ENCODE peak calls at places on chromosome 3, in four cellular contexts. W, H, D and T are unnamed samples.

GRCh38 chr3:149227591-149228268 is 6.1 kb upstream of the CP start:
- DNase-seq in H (no peak), D (no peak), W (no peak), T (no peak)

GRCh38 chr3:115040673-115041286 is 106.3 kb downstream of the ZBTB20 start:
- DNase-seq in D (peak; percentile 7), H (peak; percentile 3), W (peak; percentile 2), T (peak; percentile 18)

GRCh38 chr3:149277338-149277813 is 55.7 kb upstream of the CP start:
- DNase-seq in D (peak; percentile 64), W (peak; percentile 5), H (no peak), T (no peak)

GRCh38 chr3:189871384-189871783 is 240.2 kb downstream of the TP63 start:
- DNase-seq in D (no peak), H (no peak), W (no peak), T (no peak)

GRCh38 chr3:115141018-115141757 is 5.9 kb downstream of the ZBTB20 start:
- DNase-seq in W (no peak), H (no peak), D (no peak), T (no peak)

GRCh38 chr3:134369231-134369741 is 5.0 kb downstream of the AMOTL2 start:
- DNase-seq in D (no peak), W (no peak), H (no peak), T (no peak)

GRCh38 chr3:126343675-126344074 is 13.5 kb downstream of the KLF15 start:
- DNase-seq in H (no peak), W (no peak), D (no peak), T (no peak)

GRCh38 chr3:41304603-41305002 is 105.3 kb downstream of the CTNNB1 start:
- DNase-seq in D (no peak), W (no peak), H (no peak), T (no peak)

GRCh38 chr3:94494992-94495391 is 432.1 kb downstream of the NSUN3 start:
- DNase-seq in H (no peak), W (no peak), D (no peak), T (no peak)

GRCh38 chr3:23659840-23660430 is 145.8 kb upstream of the UBE2E1 start:
- DNase-seq in W (no peak), H (no peak), D (no peak), T (no peak)

GRCh38 chr3:15116032-15116653 is 17.2 kb upstream of the RBSN start:
- DNase-seq in D (no peak), W (no peak), H (no peak), T (no peak)

GRCh38 chr3:179957264-179957845 is 79.4 kb downstream of the PEX5L start:
- DNase-seq in H (no peak), D (no peak), W (no peak), T (no peak)

GRCh38 chr3:195063596-195064193 is 207.3 kb downstream of the XXYLT1 start:
- DNase-seq in W (no peak), H (no peak), D (no peak), T (no peak)

GRCh38 chr3:119304201-119304713 is 10.1 kb downstream of the ARHGAP31 start:
- DNase-seq in D (no peak), H (no peak), W (no peak), T (no peak)

GRCh38 chr3:111926266-111926676 is 52.6 kb upstream of the ABHD10 start:
- DNase-seq in H (no peak), D (no peak), W (no peak), T (no peak)

GRCh38 chr3:87797872-87798566 is 260.8 kb downstream of the CGGBP1 start:
- DNase-seq in W (no peak), H (peak; percentile 35), D (no peak), T (no peak)

GRCh38 chr3:196284396-196284795 is 3.1 kb downstream of the PCYT1A start:
- DNase-seq in D (no peak), H (no peak), W (no peak), T (no peak)

GRCh38 chr3:142645236-142645793 is 49.1 kb downstream of the PLS1 start:
- DNase-seq in W (no peak), H (no peak), D (peak; percentile 51), T (no peak)

GRCh38 chr3:67540198-67540894 is 114.1 kb downstream of the SUCLG2 start:
- DNase-seq in D (peak; percentile 81), W (no peak), H (no peak), T (no peak)

GRCh38 chr3:9695322-9695721 is 8.3 kb upstream of the CPNE9 start:
- DNase-seq in W (no peak), H (no peak), D (no peak), T (no peak)

GRCh38 chr3:3260870-3261269 is 81.4 kb upstream of the CRBN start:
- DNase-seq in H (no peak), W (peak; percentile 8), D (no peak), T (no peak)

GRCh38 chr3:185216587-185216918 is 37.3 kb downstream of the EHHADH start:
- DNase-seq in W (no peak), D (peak; percentile 59), H (no peak), T (no peak)

GRCh38 chr3:30597131-30597768 is 9.2 kb upstream of the TGFBR2 start:
- DNase-seq in W (no peak), H (no peak), D (peak; percentile 99), T (no peak)

GRCh38 chr3:31562525-31562924 is 29.8 kb downstream of the STT3B start:
- DNase-seq in D (no peak), W (no peak), H (peak; percentile 26), T (peak; percentile 18)

GRCh38 chr3:170426240-170426797 is 7.7 kb downstream of the CLDN11 start:
- DNase-seq in D (no peak), W (no peak), H (no peak), T (no peak)

GRCh38 chr3:56981445-56982230 is 78.8 kb upstream of the SPATA12 start:
- DNase-seq in D (no peak), H (no peak), W (no peak), T (no peak)

GRCh38 chr3:104126864-104127553 is 1239.7 kb upstream of the ALCAM start:
- DNase-seq in D (no peak), H (no peak), W (no peak), T (no peak)

GRCh38 chr3:94978076-94978475 is 915.2 kb downstream of the NSUN3 start:
- DNase-seq in D (no peak), W (no peak), H (no peak), T (no peak)

GRCh38 chr3:147378186-147378503 is 28.2 kb downstream of the ZIC4 start:
- DNase-seq in H (no peak), D (no peak), W (no peak), T (no peak)

GRCh38 chr3:152405915-152406802 is 137.4 kb downstream of the MBNL1 start:
- DNase-seq in W (no peak), H (no peak), D (no peak), T (peak; percentile 47)

GRCh38 chr3:112857526-112857925 is 10.9 kb upstream of the CD200R1L start:
- DNase-seq in W (no peak), H (no peak), D (no peak), T (no peak)

GRCh38 chr3:111173328-111173900 is 101.8 kb downstream of the NECTIN3 start:
- DNase-seq in H (no peak), D (no peak), W (no peak), T (no peak)

GRCh38 chr3:129224984-129225393 is 24.4 kb upstream of the COPG1 start:
- DNase-seq in D (peak; percentile 92), H (no peak), W (no peak), T (peak; percentile 39)

GRCh38 chr3:187742351-187743171 is 2.7 kb downstream of the BCL6 start:
- DNase-seq in W (no peak), H (peak; percentile 17), D (no peak), T (no peak)

GRCh38 chr3:187739561-187740445 is 5.5 kb downstream of the BCL6 start:
- DNase-seq in W (no peak), D (no peak), H (peak; percentile 84), T (peak; percentile 60)

GRCh38 chr3:187743195-187744141 is 1.8 kb downstream of the BCL6 start:
- DNase-seq in W (no peak), H (peak; percentile 62), D (no peak), T (no peak)

GRCh38 chr3:187740446-187741399 is 4.5 kb downstream of the BCL6 start:
- DNase-seq in W (no peak), D (no peak), H (peak; percentile 70), T (no peak)

DNA sequence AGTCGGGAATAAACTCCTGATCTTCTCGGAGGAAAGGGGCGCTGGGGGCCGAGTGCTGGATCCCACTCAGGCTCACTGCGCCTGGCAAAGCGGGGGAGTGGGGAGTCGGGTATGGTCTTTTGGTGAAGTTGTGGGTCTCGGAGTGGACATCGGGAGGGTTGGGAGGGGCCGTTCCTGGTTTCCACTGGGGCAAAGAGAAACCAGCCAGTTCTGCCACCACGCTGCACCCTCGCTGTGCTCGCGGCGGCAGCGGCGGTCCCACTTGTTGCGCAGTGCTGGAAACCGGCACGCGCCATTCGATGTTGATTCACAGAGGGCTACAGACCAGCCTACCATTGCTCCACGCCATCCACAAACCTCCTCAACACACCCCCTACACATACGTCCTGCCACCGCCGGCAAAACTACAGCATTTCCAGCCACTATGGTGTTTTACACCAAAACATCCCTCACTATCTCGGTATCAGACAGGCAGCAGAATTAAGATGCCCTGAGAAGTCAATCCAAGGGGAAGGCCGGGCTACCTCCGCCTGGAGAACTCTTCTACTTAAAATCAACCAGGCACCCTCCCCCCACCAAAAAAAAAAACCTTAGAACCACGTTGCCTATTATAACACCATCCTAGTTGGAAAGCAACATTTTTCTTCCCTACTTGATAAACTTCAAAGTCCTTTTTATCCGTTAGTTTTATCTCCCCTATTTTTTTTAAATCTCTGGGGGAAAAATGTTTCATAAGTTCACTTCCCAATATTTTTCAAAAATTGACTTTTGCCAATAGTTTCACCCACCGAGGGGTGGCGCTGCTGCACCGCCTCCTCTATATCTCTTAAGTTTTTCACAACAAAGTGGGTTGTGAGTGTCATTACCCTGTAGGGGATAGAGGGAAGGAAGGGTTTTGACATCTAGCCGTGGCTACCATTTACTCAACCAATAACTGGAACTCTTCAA is 3.6 kb downstream of the BCL6 start:
- DNase-seq in H (peak; percentile 71), D (peak; percentile 76), W (no peak), T (no peak)
- TF ChIP-seq TARDBP in H (no peak), D (peak; percentile 27), W (no peak), T (no peak)

GRCh38 chr3:132284006-132284405 is 33.2 kb upstream of the ACP3 start:
- DNase-seq in H (no peak), D (no peak), W (no peak), T (no peak)
- TF ChIP-seq BHLHE40 in H (no peak), D (no peak), W (no peak), T (no peak)

DNA sequence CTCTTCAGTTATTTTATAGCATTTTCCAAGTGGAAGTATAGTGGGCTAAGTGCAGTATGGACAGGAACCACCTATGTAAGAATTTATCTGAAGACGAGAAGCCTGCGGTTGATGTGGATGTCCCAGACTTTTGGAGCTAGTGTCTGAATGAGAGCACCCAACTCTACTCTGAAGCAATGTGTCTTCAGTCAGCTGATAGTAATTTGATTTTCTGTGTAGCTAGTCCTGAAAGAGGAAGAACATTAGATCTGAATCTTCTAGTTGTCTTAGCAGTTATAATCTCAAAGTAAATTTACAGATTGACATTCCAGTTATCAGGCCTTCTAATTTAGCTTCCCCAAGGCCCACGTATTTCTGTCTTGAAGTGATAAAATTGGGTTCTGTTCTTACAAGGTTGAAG is 1.4 kb downstream of the TCAIM start:
- DNase-seq in W (no peak), D (no peak), H (no peak), T (no peak)
- TF ChIP-seq TARDBP in W (no peak), D (no peak), H (no peak), T (no peak)

DNA sequence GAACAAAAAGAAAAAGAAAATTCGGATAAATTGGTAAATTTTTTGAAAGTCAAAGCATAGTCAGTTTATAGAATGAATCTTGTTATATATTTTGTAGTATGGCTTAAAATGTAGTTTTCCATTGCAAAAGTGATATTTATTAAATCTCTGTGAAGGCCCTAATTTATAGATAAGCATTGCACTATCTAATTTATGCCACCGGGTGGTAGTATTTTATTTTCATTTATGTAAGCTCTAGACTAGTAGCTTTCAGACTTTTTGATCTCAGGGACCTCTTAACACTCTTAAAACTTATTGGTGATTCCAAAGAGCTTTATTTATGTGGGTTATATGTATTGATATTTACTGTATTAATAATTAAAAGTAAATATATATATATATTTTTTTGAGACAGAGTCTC is 133.9 kb upstream of the LRRFIP2 start:
- DNase-seq in D (peak; percentile 7), H (no peak), W (no peak), T (no peak)
- TF ChIP-seq BHLHE40 in D (no peak), H (no peak), W (no peak), T (no peak)